ENCODE peak calls at places on chromosomes 13 and 19, in four cellular contexts. K is stimulated activated CD4-positive, alpha-beta T cell treated with anti-CD3 and anti-CD28 coated beads, Interleukin-2, amount 100 ng/mL, for 24 hours; S is GM04504; W is astrocyte of the spinal cord. D is an unnamed sample.

GRCh38 chr13:83831796-83832195 is 50.5 kb downstream of the SLITRK1 start:
- DNase-seq in K (no peak), W (no peak), S (no peak), D (no peak)

GRCh38 chr13:63436288-63436687 is 2020.6 kb upstream of the PCDH20 start:
- DNase-seq in K (no peak), W (no peak), S (no peak), D (no peak)

GRCh38 chr19:7657047-7657779 is 11.6 kb upstream of the RETN start:
- DNase-seq in K (peak), W (no peak), S (no peak), D (no peak)

GRCh38 chr13:85724554-85725432 is 74.4 kb downstream of the SLITRK6 start:
- DNase-seq in W (no peak), K (no peak), S (no peak), D (no peak)

GRCh38 chr19:1295169-1296012 is 9.7 kb downstream of the EFNA2 start:
- DNase-seq in K (peak), W (no peak), S (no peak), D (no peak)

GRCh38 chr13:108895220-108895704 is 265.9 kb downstream of the MYO16 start:
- DNase-seq in W (peak), S (no peak), K (no peak), D (no peak)

GRCh38 chr19:10270616-10271394 is at the start of gene ICAM1:
- DNase-seq in K (peak), S (no peak), W (peak), D (peak)

GRCh38 chr19:23436944-23437343 is 41.7 kb upstream of the ZNF91 start:
- DNase-seq in S (no peak), K (no peak), W (no peak), D (no peak)

GRCh38 chr19:572891-573825 is 762 bp downstream of the BSG start:
- DNase-seq in W (peak), K (peak), S (no peak), D (no peak)

GRCh38 chr19:14004619-14005380 is 1.3 kb downstream of the RFX1 start:
- DNase-seq in K (no peak), S (no peak), W (no peak), D (no peak)

GRCh38 chr19:38731654-38732301 is 12.5 kb downstream of the CAPN12 start:
- DNase-seq in W (no peak), K (no peak), S (no peak), D (no peak)

GRCh38 chr13:105442941-105443340 is 1092.5 kb downstream of the EFNB2 start:
- DNase-seq in S (peak), K (no peak), W (peak), D (peak)

GRCh38 chr19:18096258-18096657 is 1.3 kb upstream of the MAST3 start:
- DNase-seq in K (no peak), W (no peak), S (no peak), D (no peak)

GRCh38 chr13:31201341-31202024 is 1.7 kb downstream of the B3GLCT start:
- DNase-seq in K (no peak), W (no peak), S (peak), D (no peak)

GRCh38 chr13:112545866-112546265 is 42.1 kb downstream of the TUBGCP3 start:
- DNase-seq in S (peak), W (peak), K (no peak), D (peak)

GRCh38 chr13:98664047-98664446 is 87.1 kb upstream of the STK24 start:
- DNase-seq in S (no peak), W (peak), K (peak), D (no peak)

GRCh38 chr19:17829855-17830566 is 8.7 kb upstream of the INSL3 start:
- DNase-seq in W (peak), K (no peak), S (peak), D (no peak)

GRCh38 chr19:28066161-28066560 is 1146.8 kb downstream of the UQCRFS1 start:
- DNase-seq in W (no peak), S (no peak), K (no peak), D (no peak)

GRCh38 chr13:37068962-37069361 is 9.5 kb upstream of the SUPT20H start:
- DNase-seq in S (no peak), K (no peak), W (peak), D (no peak)

GRCh38 chr13:112885782-112886268 is 83.2 kb upstream of the MCF2L start:
- DNase-seq in W (peak), K (no peak), S (peak), D (peak)

GRCh38 chr19:6272411-6272791 is 7.4 kb downstream of the MLLT1 start:
- DNase-seq in K (no peak), S (no peak), W (peak), D (no peak)

GRCh38 chr13:91647361-91647970 is 249.0 kb downstream of the GPC5 start:
- DNase-seq in W (peak), K (peak), S (no peak), D (no peak)

GRCh38 chr19:52028780-52029123 is 573 bp upstream of the ZNF614 start:
- DNase-seq in W (no peak), S (no peak), K (no peak), D (no peak)

GRCh38 chr19:13234518-13234917 is 84.3 kb downstream of the IER2 start:
- DNase-seq in W (peak), K (peak), S (peak), D (no peak)